ENCODE peak calls at places on chromosomes 2 and 18, in six cellular contexts. G is BE2C, B is cardiac muscle cell, H is fibroblast of villous mesenchyme, E is GM20000, N is sigmoid colon. U is an unnamed sample.

GRCh38 chr2:168632733-168633132 is 169.7 kb upstream of the NOSTRIN start:
- DNase-seq in G (peak; percentile 28), B (peak; percentile 14), H (peak; percentile 88), E (no peak), N (no peak), U (no peak)

GRCh38 chr2:42102606-42103450 is 55.0 kb downstream of the PKDCC start:
- DNase-seq in G (no peak), B (peak; percentile 90), H (peak; percentile 58), E (peak; percentile 62), N (peak; percentile 81), U (peak; percentile 70)

GRCh38 chr18:23201741-23202140 is 66.5 kb downstream of the CABLES1 start:
- DNase-seq in G (no peak), B (no peak), H (no peak), E (no peak), N (no peak), U (no peak)

GRCh38 chr18:31447530-31448191 is at the start of gene DSG3:
- DNase-seq in G (no peak), B (no peak), H (no peak), E (no peak), N (no peak), U (no peak)

GRCh38 chr2:144424559-144425240 is 95.2 kb downstream of the ZEB2 start:
- DNase-seq in G (no peak), B (no peak), H (no peak), E (no peak), N (no peak), U (no peak)

GRCh38 chr2:167140767-167141166 is 252.5 kb downstream of the XIRP2 start:
- DNase-seq in G (no peak), B (peak; percentile 32), H (peak; percentile 87), E (no peak), N (no peak), U (no peak)

GRCh38 chr2:216394888-216395287 is 17.4 kb upstream of the SMARCAL1 start:
- DNase-seq in G (no peak), B (no peak), H (no peak), E (no peak), N (no peak), U (no peak)

GRCh38 chr2:3174626-3175567 is 202.7 kb downstream of the EIPR1 start:
- DNase-seq in G (peak; percentile 60), B (no peak), H (no peak), E (no peak), N (peak; percentile 47), U (no peak)

GRCh38 chr2:173989160-173989885 is 24.1 kb upstream of the SP3 start:
- DNase-seq in G (no peak), B (no peak), H (no peak), E (no peak), N (no peak), U (no peak)

GRCh38 chr2:217837001-217837491 is 165.7 kb downstream of the TNS1 start:
- DNase-seq in G (no peak), B (no peak), H (peak; percentile 59), E (no peak), N (peak; percentile 97), U (no peak)
- TF ChIP-seq CTCF in G (peak; percentile 7), B (peak; percentile 27), H (peak; percentile 24), E (no peak), N (no peak), U (no peak)

GRCh38 chr2:63300835-63301234 is 250.2 kb downstream of the OTX1 start:
- DNase-seq in G (no peak), B (no peak), H (no peak), E (no peak), N (no peak), U (no peak)
- TF ChIP-seq CTCF in G (no peak), B (no peak), H (no peak), E (no peak), N (no peak), U (no peak)

DNA sequence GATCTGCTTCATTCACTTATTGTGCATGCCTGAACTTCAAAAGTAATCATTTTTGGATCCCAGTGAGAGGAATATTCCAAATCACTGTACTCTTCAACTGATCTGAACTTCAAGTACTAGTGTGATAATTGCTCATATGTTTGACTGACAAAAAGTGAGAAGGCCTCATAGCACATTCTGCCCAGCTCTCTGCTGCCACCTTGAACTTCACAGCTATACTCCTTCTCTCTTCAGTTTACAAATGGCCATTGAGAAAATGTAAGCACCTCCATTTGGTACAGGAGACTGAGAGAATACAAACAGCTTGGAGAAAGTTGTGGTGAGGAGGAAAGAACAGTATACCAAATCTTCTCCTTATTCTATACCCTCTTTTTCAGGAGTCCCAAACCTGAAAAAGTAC is 946.0 kb upstream of the CHAC2 start:
- DNase-seq in G (no peak), B (peak; percentile 14), H (no peak), E (no peak), N (no peak), U (no peak)
- TF ChIP-seq CTCF in G (peak; percentile 36), B (peak; percentile 8), H (no peak), E (no peak), N (no peak), U (no peak)

GRCh38 chr2:95073856-95074662 is 47.5 kb downstream of the MRPS5 start:
- DNase-seq in G (no peak), B (no peak), H (no peak), E (no peak), N (no peak), U (peak; percentile 4)

GRCh38 chr2:95076705-95077520 is 44.7 kb downstream of the MRPS5 start:
- DNase-seq in G (peak; percentile 66), B (peak; percentile 85), H (peak; percentile 43), E (peak; percentile 83), N (peak; percentile 73), U (peak; percentile 89)

GRCh38 chr2:95074663-95075439 is 46.8 kb downstream of the MRPS5 start:
- DNase-seq in G (no peak), B (no peak), H (no peak), E (no peak), N (no peak), U (peak; percentile 25)

GRCh38 chr2:95077521-95077807 is 44.1 kb downstream of the MRPS5 start:
- DNase-seq in G (no peak), B (no peak), H (no peak), E (peak; percentile 16), N (no peak), U (peak; percentile 42)

GRCh38 chr2:95075440-95075885 is 46.1 kb downstream of the MRPS5 start:
- DNase-seq in G (no peak), B (no peak), H (no peak), E (no peak), N (no peak), U (peak; percentile 22)
- TF ChIP-seq CTCF in G (no peak), B (no peak), H (no peak), E (no peak), N (no peak), U (no peak)

GRCh38 chr2:88307817-88308216 is 137.7 kb downstream of the THNSL2 start:
- DNase-seq in G (no peak), B (peak; percentile 14), H (peak; percentile 1), E (peak; percentile 34), N (no peak), U (peak; percentile 49)
- TF ChIP-seq CTCF in G (peak; percentile 45), B (no peak), H (peak; percentile 29), E (peak; percentile 25), N (no peak), U (peak; percentile 31)